ENCODE peak calls at places on chromosomes 5 and 9, in six cellular contexts. N is mammary epithelial cell, X is tibial nerve, S is SK-N-SH, B is astrocyte of the spinal cord, A is K562. Z is an unnamed sample.

GRCh38 chr5:10789726-10790125 is 28.7 kb upstream of the DAP start:
- DNase-seq in N (no peak), X (no peak), S (no peak), B (no peak), A (no peak), Z (peak; percentile 26)

GRCh38 chr9:3479516-3480352 is 46.1 kb downstream of the RFX3 start:
- DNase-seq in N (no peak), X (no peak), S (no peak), B (no peak), A (no peak), Z (no peak)

GRCh38 chr5:101942321-101942882 is 353.7 kb downstream of the SLCO4C1 start:
- DNase-seq in N (peak; percentile 16), X (no peak), S (peak; percentile 27), B (peak; percentile 32), A (no peak), Z (no peak)

GRCh38 chr5:128228506-128228905 is 144.9 kb downstream of the SLC12A2 start:
- DNase-seq in N (no peak), X (no peak), S (no peak), B (peak; percentile 57), A (no peak), Z (peak; percentile 68)

GRCh38 chr5:19902316-19902934 is 85.6 kb downstream of the CDH18 start:
- DNase-seq in N (peak; percentile 11), X (no peak), S (no peak), B (no peak), A (no peak), Z (no peak)

GRCh38 chr5:42587056-42587723 is 164.0 kb downstream of the GHR start:
- DNase-seq in N (no peak), X (no peak), S (no peak), B (no peak), A (no peak), Z (no peak)

GRCh38 chr5:3059488-3059887 is 308.0 kb upstream of the IRX2 start:
- DNase-seq in N (no peak), X (no peak), S (no peak), B (no peak), A (no peak), Z (no peak)

GRCh38 chr9:2180171-2180570 is 165.0 kb downstream of the SMARCA2 start:
- DNase-seq in N (no peak), X (no peak), S (no peak), B (no peak), A (no peak), Z (peak; percentile 46)

GRCh38 chr9:125649315-125649714 is 57.7 kb downstream of the MAPKAP1 start:
- DNase-seq in N (peak; percentile 91), X (no peak), S (no peak), B (peak; percentile 68), A (no peak), Z (peak; percentile 83)

GRCh38 chr5:126384985-126385384 is 38.2 kb upstream of the GRAMD2B start:
- DNase-seq in N (peak; percentile 60), X (no peak), S (no peak), B (peak; percentile 86), A (no peak), Z (peak; percentile 89)

GRCh38 chr9:72665421-72665820 is 144.0 kb downstream of the TMC1 start:
- DNase-seq in N (peak; percentile 77), X (no peak), S (no peak), B (peak; percentile 42), A (no peak), Z (peak; percentile 77)

GRCh38 chr9:129036923-129037766 is 719 bp downstream of the MIGA2 start:
- DNase-seq in N (no peak), X (no peak), S (no peak), B (no peak), A (peak; percentile 23), Z (no peak)

GRCh38 chr9:12723409-12724028 is 30.3 kb downstream of the TYRP1 start:
- DNase-seq in N (peak; percentile 30), X (no peak), S (no peak), B (peak; percentile 50), A (no peak), Z (peak; percentile 31)

GRCh38 chr9:3299872-3300271 is 225.9 kb downstream of the RFX3 start:
- DNase-seq in N (no peak), X (no peak), S (no peak), B (no peak), A (no peak), Z (no peak)

GRCh38 chr9:99003308-99003707 is 59.6 kb downstream of the COL15A1 start:
- DNase-seq in N (no peak), X (no peak), S (no peak), B (no peak), A (no peak), Z (no peak)

GRCh38 chr9:69168709-69169217 is 5.3 kb upstream of the TJP2 start:
- DNase-seq in N (peak; percentile 95), X (no peak), S (no peak), B (no peak), A (peak; percentile 54), Z (peak; percentile 51)

GRCh38 chr9:71647094-71647591 is 121.2 kb downstream of the CEMIP2 start:
- DNase-seq in N (peak; percentile 76), X (peak; percentile 41), S (no peak), B (peak; percentile 85), A (peak; percentile 51), Z (peak; percentile 66)
- H3K4me3 ChIP-seq in N (no peak overlapping the region), X (no peak overlapping the region), S (no peak overlapping the region), B (no peak overlapping the region), A (peak overlapping the region; percentile 1), Z (no peak overlapping the region)

GRCh38 chr5:114898602-114899001 is 271.1 kb downstream of the TRIM36 start:
- DNase-seq in N (no peak), X (no peak), S (no peak), B (no peak), A (no peak), Z (no peak)
- TF ChIP-seq CTCF in N (no peak), X (no peak), S (no peak), B (no peak), A (no peak), Z (no peak)

GRCh38 chr9:89312154-89312616 is 1.2 kb downstream of the CKS2 start:
- DNase-seq in N (peak; percentile 28), X (no peak), S (peak; percentile 21), B (peak; percentile 37), A (no peak), Z (no peak)

GRCh38 chr9:89310486-89311345 is at the start of gene CKS2:
- DNase-seq in N (peak; percentile 100), X (peak; percentile 99), S (peak; percentile 98), B (peak; percentile 100), A (peak; percentile 95), Z (peak; percentile 100)

GRCh38 chr9:89309608-89310485 is 1.1 kb upstream of the CKS2 start:
- DNase-seq in N (no peak), X (no peak), S (peak; percentile 11), B (no peak), A (no peak), Z (no peak)

GRCh38 chr9:89311346-89312153 is 555 bp downstream of the CKS2 start:
- DNase-seq in N (peak; percentile 28), X (no peak), S (peak; percentile 72), B (peak; percentile 31), A (peak; percentile 78), Z (no peak)

GRCh38 chr9:89309166-89309565 is 1.8 kb upstream of the CKS2 start:
- DNase-seq in N (no peak), X (no peak), S (no peak), B (no peak), A (no peak), Z (no peak)
- H3K4me3 ChIP-seq in N (no peak overlapping the region), X (no peak overlapping the region), S (no peak overlapping the region), B (no peak overlapping the region), A (no peak overlapping the region), Z (no peak overlapping the region)

GRCh38 chr5:112210430-112211005 is 208.6 kb downstream of the EPB41L4A start:
- DNase-seq in N (no peak), X (no peak), S (peak; percentile 52), B (peak; percentile 46), A (no peak), Z (peak; percentile 28)
- TF ChIP-seq CTCF in N (peak; percentile 75), X (peak; percentile 45), S (peak; percentile 72), B (peak; percentile 74), A (peak; percentile 46), Z (peak; percentile 67)

DNA sequence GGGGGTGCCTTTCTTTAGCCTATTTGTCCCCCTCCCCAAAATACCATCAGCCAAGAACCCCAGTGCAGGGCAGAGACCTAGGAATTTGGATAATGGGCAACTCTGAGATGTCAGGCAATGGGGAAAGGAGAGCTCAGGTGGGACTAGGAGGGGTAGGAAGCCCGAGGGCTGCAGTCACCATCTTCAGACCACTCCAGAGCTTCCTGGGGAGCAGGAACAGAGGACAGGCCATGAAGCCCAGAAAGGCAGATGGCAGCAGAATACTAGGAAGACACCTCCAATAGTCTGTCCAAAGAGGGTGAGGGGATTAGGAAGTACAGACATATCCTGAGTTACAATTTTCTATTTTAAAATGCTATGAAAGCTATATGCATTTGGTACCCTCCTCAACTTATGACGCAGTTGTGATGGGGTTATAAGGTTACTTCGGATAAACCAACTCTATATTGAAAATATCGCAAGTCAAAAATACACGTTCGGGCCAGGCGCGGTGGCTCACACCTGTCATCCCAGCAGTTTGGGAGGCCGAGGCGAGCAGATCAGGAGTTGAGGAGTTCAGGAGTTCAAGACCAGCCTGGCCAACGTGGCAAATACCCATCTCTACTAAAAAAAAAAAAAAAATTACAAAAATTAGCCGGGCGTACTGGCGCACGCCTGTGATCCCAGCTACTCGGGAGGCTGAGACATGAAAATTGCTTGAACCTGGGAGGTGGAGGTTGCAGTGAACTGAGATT is 34.6 kb upstream of the IL17B start:
- DNase-seq in N (no peak), X (no peak), S (no peak), B (no peak), A (no peak), Z (no peak)
- H3K4me3 ChIP-seq in N (no peak overlapping the region), X (no peak overlapping the region), S (no peak overlapping the region), B (no peak overlapping the region), A (no peak overlapping the region), Z (peak overlapping the region; percentile 99)

DNA sequence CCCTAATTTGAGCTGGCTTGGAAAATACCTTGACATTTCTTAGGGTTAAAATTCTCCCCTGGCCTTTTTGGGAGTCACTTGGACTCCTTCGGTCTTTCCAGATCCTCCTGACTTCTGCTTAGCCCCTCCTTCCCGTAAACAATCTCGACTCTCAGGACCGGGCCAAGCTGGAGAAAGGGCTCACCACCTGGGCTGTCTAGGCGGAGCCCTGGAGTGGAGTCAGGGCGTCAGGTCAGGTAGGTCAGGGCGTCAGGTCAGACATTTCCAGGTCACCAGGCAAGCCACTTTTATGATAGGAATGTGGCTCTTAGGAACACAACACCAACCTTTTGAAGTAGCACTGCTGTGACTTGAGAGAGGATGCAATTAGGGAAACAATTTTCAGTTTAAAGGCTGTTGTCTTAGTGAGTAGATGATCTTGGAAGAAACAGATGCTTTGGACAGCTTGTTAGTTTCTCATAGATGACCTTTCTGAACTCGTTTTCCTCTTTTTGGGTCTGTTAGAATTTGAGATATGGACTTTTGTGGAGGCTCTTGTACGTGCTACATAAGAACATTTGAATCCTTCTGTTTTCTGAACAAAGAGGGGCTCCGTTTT is 12.8 kb downstream of the OSTF1 start:
- DNase-seq in N (no peak), X (no peak), S (no peak), B (no peak), A (no peak), Z (no peak)
- TF ChIP-seq CTCF in N (no peak), X (no peak), S (no peak), B (no peak), A (no peak), Z (no peak)